ENCODE peak calls at places on chromosomes 4 and X, in nine cellular contexts. I, A, G, Z, V, E, F, U and S are unnamed samples.

GRCh38 chrX:118220509-118220908 is 103.9 kb upstream of the KLHL13 start:
- DNase-seq in I (no peak), A (no peak), G (no peak), Z (no peak), V (no peak), E (no peak), F (no peak), U (no peak), S (no peak)

GRCh38 chr4:131063878-131064277 is 1967.9 kb downstream of the C4orf33 start:
- DNase-seq in I (no peak), A (no peak), G (no peak), Z (no peak), V (no peak), E (no peak), F (no peak), U (no peak), S (no peak)

GRCh38 chr4:15690020-15690809 is 8.6 kb downstream of the FAM200B start:
- DNase-seq in I (peak), A (no peak), G (no peak), Z (no peak), V (no peak), E (peak), F (no peak), U (peak), S (no peak)

GRCh38 chr4:101961144-101961543 is 170.6 kb downstream of the BANK1 start:
- DNase-seq in I (no peak), A (no peak), G (no peak), Z (no peak), V (no peak), E (no peak), F (no peak), U (no peak), S (no peak)

GRCh38 chr4:35963969-35964515 is 280.3 kb downstream of the ARAP2 start:
- DNase-seq in I (no peak), A (no peak), G (no peak), Z (no peak), V (no peak), E (peak), F (no peak), U (no peak), S (no peak)

GRCh38 chr4:116838609-116839008 is 246.8 kb downstream of the TRAM1L1 start:
- DNase-seq in I (no peak), A (no peak), G (no peak), Z (no peak), V (no peak), E (no peak), F (no peak), U (no peak), S (no peak)

GRCh38 chrX:96685205-96686099 is 810 bp downstream of the DIAPH2 start:
- DNase-seq in I (peak), A (peak), G (peak), Z (peak), V (peak), E (no peak), F (peak), U (peak), S (no peak)

GRCh38 chr4:53981573-53981972 is 82.8 kb downstream of the CHIC2 start:
- DNase-seq in I (peak), A (no peak), G (no peak), Z (no peak), V (no peak), E (no peak), F (no peak), U (no peak), S (no peak)

GRCh38 chr4:113684534-113685091 is 76.9 kb downstream of the CAMK2D start:
- DNase-seq in I (peak), A (peak), G (peak), Z (peak), V (peak), E (no peak), F (no peak), U (peak), S (no peak)

GRCh38 chr4:114082348-114082747 is 102.9 kb upstream of the ARSJ start:
- DNase-seq in I (no peak), A (no peak), G (no peak), Z (no peak), V (no peak), E (no peak), F (no peak), U (no peak), S (no peak)

GRCh38 chr4:176340871-176341685 is 21.3 kb downstream of the SPCS3 start:
- DNase-seq in I (peak), A (no peak), G (no peak), Z (no peak), V (no peak), E (no peak), F (no peak), U (peak), S (no peak)

GRCh38 chr4:7434766-7435150 is at the start of gene PSAPL1:
- DNase-seq in I (peak), A (no peak), G (peak), Z (peak), V (no peak), E (no peak), F (no peak), U (peak), S (no peak)

GRCh38 chr4:112284662-112285411 is 867 bp downstream of the TIFA start:
- DNase-seq in I (peak), A (no peak), G (peak), Z (peak), V (peak), E (no peak), F (no peak), U (no peak), S (no peak)

GRCh38 chr4:38872620-38873019 is 5.0 kb downstream of the FAM114A1 start:
- DNase-seq in I (peak), A (no peak), G (no peak), Z (no peak), V (no peak), E (no peak), F (no peak), U (peak), S (no peak)

GRCh38 chr4:168319486-168320019 is 1.0 kb upstream of the DDX60 start:
- DNase-seq in I (no peak), A (no peak), G (no peak), Z (no peak), V (no peak), E (no peak), F (no peak), U (no peak), S (no peak)

GRCh38 chrX:31931225-31931624 is 859.4 kb upstream of the FTHL17 start:
- DNase-seq in I (peak), A (no peak), G (no peak), Z (no peak), V (no peak), E (peak), F (no peak), U (no peak), S (no peak)

GRCh38 chr4:84796388-84796787 is 170.1 kb downstream of the WDFY3 start:
- DNase-seq in I (no peak), A (no peak), G (no peak), Z (no peak), V (no peak), E (no peak), F (no peak), U (no peak), S (no peak)

GRCh38 chr4:102610476-102610875 is 109.3 kb downstream of the NFKB1 start:
- DNase-seq in I (no peak), A (no peak), G (no peak), Z (peak), V (no peak), E (no peak), F (no peak), U (no peak), S (no peak)

GRCh38 chrX:131792789-131793462 is 230.2 kb upstream of the STK26 start:
- DNase-seq in I (peak), A (peak), G (peak), Z (no peak), V (peak), E (peak), F (no peak), U (no peak), S (no peak)

GRCh38 chr4:119518915-119519410 is 109.6 kb downstream of the PDE5A start:
- DNase-seq in I (no peak), A (no peak), G (no peak), Z (no peak), V (no peak), E (no peak), F (no peak), U (no peak), S (no peak)

GRCh38 chr4:158929939-158930344 is 161.1 kb downstream of the FNIP2 start:
- DNase-seq in I (no peak), A (no peak), G (no peak), Z (no peak), V (no peak), E (no peak), F (no peak), U (no peak), S (no peak)

GRCh38 chr4:103718993-103719319 is 829 bp downstream of the TACR3 start:
- DNase-seq in I (no peak), A (peak), G (no peak), Z (no peak), V (no peak), E (peak), F (no peak), U (no peak), S (no peak)

GRCh38 chr4:159185593-159186023 is 82.7 kb downstream of the RAPGEF2 start:
- DNase-seq in I (no peak), A (no peak), G (no peak), Z (no peak), V (no peak), E (no peak), F (no peak), U (no peak), S (no peak)

GRCh38 chr4:110632506-110633357 is 9.9 kb upstream of the PITX2 start:
- DNase-seq in I (no peak), A (no peak), G (no peak), Z (peak), V (peak), E (no peak), F (no peak), U (no peak), S (no peak)

GRCh38 chrX:2261838-2262678 is 238.7 kb downstream of the DHRSX start:
- DNase-seq in I (peak), A (no peak), G (no peak), Z (no peak), V (no peak), E (peak), F (no peak), U (no peak), S (peak)

GRCh38 chr4:113411496-113411938 is 350.0 kb downstream of the CAMK2D start:
- DNase-seq in I (peak), A (no peak), G (peak), Z (no peak), V (no peak), E (peak), F (no peak), U (peak), S (no peak)

GRCh38 chr4:128524311-128524710 is 236.7 kb upstream of the PGRMC2 start:
- DNase-seq in I (peak), A (no peak), G (peak), Z (peak), V (peak), E (peak), F (no peak), U (no peak), S (no peak)

GRCh38 chr4:139920552-139920951 is 233.4 kb downstream of the MAML3 start:
- DNase-seq in I (no peak), A (no peak), G (no peak), Z (no peak), V (no peak), E (no peak), F (no peak), U (no peak), S (no peak)

GRCh38 chr4:162229670-162230069 is 65.9 kb upstream of the FSTL5 start:
- DNase-seq in I (no peak), A (no peak), G (no peak), Z (no peak), V (no peak), E (no peak), F (no peak), U (no peak), S (no peak)

GRCh38 chrX:47241201-47242011 is 8.6 kb downstream of the USP11 start:
- DNase-seq in I (no peak), A (no peak), G (no peak), Z (no peak), V (no peak), E (no peak), F (no peak), U (no peak), S (no peak)

GRCh38 chr4:7944568-7945220 is 5.0 kb upstream of the AFAP1 start:
- DNase-seq in I (peak), A (no peak), G (no peak), Z (no peak), V (no peak), E (no peak), F (no peak), U (peak), S (no peak)

GRCh38 chr4:121698119-121698732 is 1.4 kb upstream of the ANXA5 start:
- DNase-seq in I (no peak), A (peak), G (no peak), Z (no peak), V (peak), E (no peak), F (no peak), U (no peak), S (no peak)

GRCh38 chr4:149987330-149987751 is 90.9 kb upstream of the DCLK2 start:
- DNase-seq in I (no peak), A (no peak), G (no peak), Z (no peak), V (no peak), E (no peak), F (no peak), U (no peak), S (no peak)

GRCh38 chr4:141771889-141772830 is 135.8 kb downstream of the IL15 start:
- DNase-seq in I (no peak), A (no peak), G (no peak), Z (no peak), V (no peak), E (no peak), F (no peak), U (no peak), S (no peak)

GRCh38 chrX:153226344-153227190 is 47.5 kb downstream of the MAGEA1 start:
- DNase-seq in I (peak), A (no peak), G (peak), Z (no peak), V (no peak), E (peak), F (no peak), U (no peak), S (no peak)

GRCh38 chr4:1807258-1807777 is 14.2 kb downstream of the FGFR3 start:
- DNase-seq in I (no peak), A (no peak), G (no peak), Z (no peak), V (peak), E (no peak), F (no peak), U (no peak), S (no peak)

GRCh38 chr4:168831919-168832745 is 177.9 kb downstream of the CBR4 start:
- DNase-seq in I (peak), A (peak), G (peak), Z (peak), V (peak), E (no peak), F (peak), U (peak), S (no peak)

DNA sequence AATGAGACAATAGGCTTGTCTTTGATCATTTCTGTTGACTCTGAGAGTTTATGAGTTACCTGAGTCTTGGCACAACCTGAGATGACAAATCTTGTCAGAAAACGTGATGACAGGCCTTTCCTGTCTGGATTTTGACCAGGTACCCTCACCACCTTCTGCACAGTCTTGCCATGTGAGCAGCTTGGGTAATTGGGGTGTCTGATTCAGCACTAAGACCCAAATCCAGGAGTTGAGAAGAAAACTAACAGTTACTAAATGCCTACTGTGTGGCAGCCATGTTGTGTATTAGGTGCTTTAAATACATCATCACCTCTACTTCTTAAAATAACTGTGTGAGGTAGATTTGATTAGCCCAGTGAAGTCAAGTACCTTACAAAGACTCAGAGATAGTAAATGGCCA is 2.7 kb downstream of the EREG start:
- DNase-seq in I (no peak), A (no peak), G (no peak), Z (no peak), V (no peak), E (no peak), F (no peak), U (no peak), S (no peak)
- H3K4me3 ChIP-seq in I (no peak), A (no peak), G (no peak), Z (no peak), V (no peak), E (peak), F (no peak), U (no peak), S (no peak)

GRCh38 chr4:11611868-11612267 is 183.2 kb upstream of the HS3ST1 start:
- DNase-seq in I (no peak), A (no peak), G (no peak), Z (no peak), V (no peak), E (no peak), F (no peak), U (no peak), S (no peak)

GRCh38 chr4:11608992-11609391 is 180.3 kb upstream of the HS3ST1 start:
- DNase-seq in I (no peak), A (no peak), G (no peak), Z (no peak), V (no peak), E (no peak), F (no peak), U (no peak), S (no peak)

GRCh38 chr4:11606078-11606477 is 177.4 kb upstream of the HS3ST1 start:
- DNase-seq in I (no peak), A (no peak), G (no peak), Z (no peak), V (no peak), E (no peak), F (no peak), U (no peak), S (no peak)

GRCh38 chr4:11605597-11605996 is 176.9 kb upstream of the HS3ST1 start:
- DNase-seq in I (peak), A (no peak), G (no peak), Z (no peak), V (no peak), E (no peak), F (no peak), U (no peak), S (no peak)

DNA sequence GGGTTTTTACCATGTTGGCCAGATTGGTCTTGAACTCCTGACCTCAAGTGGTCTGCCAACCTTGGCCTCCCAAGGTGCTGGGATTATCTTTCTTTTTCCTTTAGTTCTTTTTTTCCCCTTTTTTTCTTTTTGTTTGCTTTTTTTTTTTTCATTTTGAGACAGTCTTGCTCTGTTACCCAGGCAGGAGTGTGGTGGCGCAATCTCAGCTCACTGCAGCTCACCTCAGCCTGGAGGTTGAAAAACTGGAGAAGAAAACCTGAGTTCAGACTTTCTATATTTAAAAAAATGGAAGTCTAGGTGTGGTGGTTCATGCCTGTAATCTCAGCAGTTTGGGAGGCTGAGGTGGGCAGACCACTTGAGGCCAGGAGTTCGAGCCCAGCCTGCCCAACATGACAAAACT is 181.1 kb upstream of the HS3ST1 start:
- DNase-seq in I (no peak), A (no peak), G (no peak), Z (no peak), V (no peak), E (no peak), F (no peak), U (no peak), S (no peak)
- H3K4me3 ChIP-seq in I (no peak), A (no peak), G (no peak), Z (no peak), V (no peak), E (no peak), F (no peak), U (no peak), S (no peak)

DNA sequence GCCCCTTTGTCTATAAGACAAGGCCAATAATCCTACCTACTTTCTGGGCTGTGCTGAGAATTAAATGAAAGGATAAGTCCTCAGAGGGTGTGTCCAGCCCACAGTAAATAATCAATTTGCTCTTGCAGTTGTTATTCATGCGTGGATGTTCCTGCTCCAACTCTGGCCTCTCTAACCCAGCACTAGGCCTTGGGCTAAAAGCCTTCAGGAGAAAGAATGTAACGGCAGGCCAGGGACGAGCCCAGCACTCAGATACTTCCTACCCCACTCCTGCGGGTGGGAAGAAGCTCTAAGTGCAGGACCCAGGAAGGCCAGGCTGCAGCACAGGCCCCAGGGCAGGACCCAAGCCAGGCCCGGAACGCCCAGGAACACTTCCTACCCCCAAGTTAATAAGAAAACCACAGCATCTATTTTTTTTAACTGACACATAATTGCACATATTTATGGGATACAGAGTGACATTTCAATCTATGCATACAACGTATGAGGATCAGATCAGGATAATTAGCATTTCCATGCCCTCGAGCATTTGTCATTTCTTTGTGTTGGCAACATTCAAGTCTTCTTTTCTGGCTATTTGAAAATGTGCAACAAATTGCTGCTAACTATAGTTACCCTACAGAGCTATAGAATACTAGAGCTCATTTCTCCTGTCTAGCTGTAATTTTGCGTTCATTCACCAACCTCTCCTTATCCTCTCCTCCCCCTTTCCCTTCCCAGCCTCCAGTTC is 179.5 kb upstream of the RBPJ start:
- DNase-seq in I (no peak), A (no peak), G (no peak), Z (peak), V (peak), E (no peak), F (no peak), U (no peak), S (no peak)
- H3K4me3 ChIP-seq in I (no peak), A (no peak), G (no peak), Z (no peak), V (no peak), E (no peak), F (no peak), U (no peak), S (no peak)

GRCh38 chr4:85951-86350 is 32.8 kb downstream of the ZNF595 start:
- DNase-seq in I (no peak), A (no peak), G (no peak), Z (no peak), V (no peak), E (no peak), F (no peak), U (no peak), S (no peak)
- H3K4me3 ChIP-seq in I (no peak), A (no peak), G (no peak), Z (no peak), V (peak), E (no peak), F (no peak), U (no peak), S (no peak)

GRCh38 chrX:150502979-150503897 is 65.2 kb upstream of the MTM1 start:
- DNase-seq in I (no peak), A (no peak), G (no peak), Z (no peak), V (no peak), E (no peak), F (no peak), U (no peak), S (no peak)
- H3K4me3 ChIP-seq in I (no peak), A (no peak), G (no peak), Z (no peak), V (no peak), E (no peak), F (no peak), U (no peak), S (no peak)

GRCh38 chr4:77154761-77155499 is 2.1 kb upstream of the CCNG2 start:
- DNase-seq in I (no peak), A (no peak), G (no peak), Z (no peak), V (no peak), E (no peak), F (no peak), U (no peak), S (no peak)
- H3K4me3 ChIP-seq in I (no peak), A (no peak), G (no peak), Z (no peak), V (no peak), E (no peak), F (no peak), U (no peak), S (no peak)